ENCODE peak calls at places on chromosomes 2 and 18, in five cellular contexts. K is heart right ventricle, S is foreskin fibroblast, E is Caco-2, G is astrocyte of the spinal cord. M is an unnamed sample.

GRCh38 chr2:17571681-17572080 is 31.2 kb downstream of the VSNL1 start:
- DNase-seq in K (no peak), S (no peak), E (no peak), G (peak; percentile 51), M (no peak)

GRCh38 chr2:134284119-134284670 is 30.3 kb downstream of the MGAT5 start:
- DNase-seq in K (no peak), S (no peak), E (no peak), G (no peak), M (no peak)

GRCh38 chr2:43041661-43042360 is 184.6 kb downstream of the ZFP36L2 start:
- DNase-seq in K (no peak), S (peak; percentile 95), E (peak; percentile 79), G (peak; percentile 99), M (peak; percentile 85)

GRCh38 chr2:83113953-83114352 is 1345.1 kb downstream of the SUCLG1 start:
- DNase-seq in K (no peak), S (no peak), E (no peak), G (no peak), M (no peak)

GRCh38 chr2:220660277-220661155 is 911.6 kb downstream of the EPHA4 start:
- DNase-seq in K (no peak), S (peak; percentile 1), E (no peak), G (no peak), M (no peak)

GRCh38 chr18:62030091-62030985 is 137.5 kb upstream of the RNF152 start:
- DNase-seq in K (no peak), S (peak; percentile 55), E (no peak), G (peak; percentile 12), M (peak; percentile 87)

GRCh38 chr18:9290171-9290570 is 44.4 kb upstream of the TWSG1 start:
- DNase-seq in K (no peak), S (peak; percentile 26), E (no peak), G (no peak), M (no peak)

GRCh38 chr2:231592636-231593145 is at the start of gene TEX44:
- DNase-seq in K (no peak), S (no peak), E (no peak), G (no peak), M (no peak)

GRCh38 chr2:75199428-75200011 is at the start of gene TACR1:
- DNase-seq in K (peak; percentile 52), S (peak; percentile 63), E (peak; percentile 76), G (peak; percentile 72), M (peak; percentile 66)

GRCh38 chr2:28321426-28321825 is 71.2 kb upstream of the FOSL2 start:
- DNase-seq in K (no peak), S (no peak), E (no peak), G (peak; percentile 92), M (no peak)

GRCh38 chr2:113187771-113188170 is 14.0 kb downstream of the PSD4 start:
- DNase-seq in K (no peak), S (no peak), E (no peak), G (no peak), M (no peak)

GRCh38 chr2:113197347-113198047 is 23.7 kb downstream of the PSD4 start:
- DNase-seq in K (no peak), S (no peak), E (no peak), G (no peak), M (no peak)

GRCh38 chr2:113196839-113197238 is 23.1 kb downstream of the PSD4 start:
- DNase-seq in K (no peak), S (no peak), E (no peak), G (no peak), M (no peak)

GRCh38 chr2:113195923-113196501 is 22.2 kb downstream of the PSD4 start:
- DNase-seq in K (no peak), S (no peak), E (no peak), G (no peak), M (no peak)

GRCh38 chr2:113192459-113193100 is 18.8 kb downstream of the PSD4 start:
- DNase-seq in K (no peak), S (no peak), E (no peak), G (no peak), M (no peak)
- TF ChIP-seq CTCF in K (no peak), S (no peak), E (no peak), G (no peak), M (peak; percentile 28)

GRCh38 chr18:69752737-69753380 is 194.8 kb downstream of the CD226 start:
- DNase-seq in K (no peak), S (no peak), E (peak; percentile 69), G (no peak), M (no peak)

GRCh38 chr18:69755856-69756496 is 191.7 kb downstream of the CD226 start:
- DNase-seq in K (no peak), S (no peak), E (no peak), G (no peak), M (no peak)

GRCh38 chr18:69757733-69758132 is 189.9 kb downstream of the CD226 start:
- DNase-seq in K (no peak), S (no peak), E (no peak), G (peak; percentile 52), M (no peak)

GRCh38 chr18:69755041-69755440 is 192.6 kb downstream of the CD226 start:
- DNase-seq in K (no peak), S (no peak), E (no peak), G (peak; percentile 6), M (no peak)

GRCh38 chr18:69754108-69754507 is 193.6 kb downstream of the CD226 start:
- DNase-seq in K (no peak), S (no peak), E (no peak), G (no peak), M (no peak)
- TF ChIP-seq CTCF in K (no peak), S (no peak), E (no peak), G (no peak), M (no peak)

GRCh38 chr2:181581534-181581933 is 75.4 kb downstream of the CERKL start:
- DNase-seq in K (no peak), S (no peak), E (peak; percentile 32), G (no peak), M (no peak)
- TF ChIP-seq CTCF in K (no peak), S (no peak), E (peak; percentile 43), G (peak; percentile 4), M (peak; percentile 47)

DNA sequence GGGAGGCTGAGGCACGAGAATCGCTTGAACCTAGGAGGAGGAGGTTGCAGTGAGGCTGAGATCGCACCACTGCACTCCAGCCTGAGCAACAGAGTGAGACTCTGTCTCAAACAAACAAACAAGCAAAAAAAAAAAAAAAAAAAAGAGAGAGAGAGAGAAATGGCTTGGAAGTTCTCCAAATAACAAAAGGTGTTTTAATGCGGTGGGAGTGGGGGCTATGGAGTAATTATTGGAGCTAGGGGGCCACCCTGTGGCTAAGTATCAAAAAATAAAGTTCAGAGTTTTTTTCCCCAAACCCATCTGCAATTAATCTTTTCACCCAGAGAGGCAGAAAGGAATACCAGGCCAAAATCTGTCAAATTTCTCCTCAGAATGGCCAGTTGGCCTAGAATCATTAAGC is 23.0 kb upstream of the CEP68 start:
- DNase-seq in K (no peak), S (no peak), E (no peak), G (no peak), M (no peak)
- TF ChIP-seq CTCF in K (peak; percentile 32), S (peak; percentile 3), E (no peak), G (no peak), M (peak; percentile 44)

GRCh38 chr2:223545406-223545805 is 56.8 kb downstream of the SCG2 start:
- DNase-seq in K (no peak), S (no peak), E (no peak), G (no peak), M (no peak)

GRCh38 chr2:223545830-223546229 is 56.3 kb downstream of the SCG2 start:
- DNase-seq in K (no peak), S (peak; percentile 61), E (no peak), G (no peak), M (no peak)

GRCh38 chr2:223549215-223549614 is 52.9 kb downstream of the SCG2 start:
- DNase-seq in K (no peak), S (peak; percentile 98), E (no peak), G (peak; percentile 97), M (peak; percentile 96)

GRCh38 chr2:223548194-223548593 is 54.0 kb downstream of the SCG2 start:
- DNase-seq in K (no peak), S (no peak), E (no peak), G (no peak), M (no peak)
- TF ChIP-seq CTCF in K (no peak), S (no peak), E (no peak), G (no peak), M (no peak)

DNA sequence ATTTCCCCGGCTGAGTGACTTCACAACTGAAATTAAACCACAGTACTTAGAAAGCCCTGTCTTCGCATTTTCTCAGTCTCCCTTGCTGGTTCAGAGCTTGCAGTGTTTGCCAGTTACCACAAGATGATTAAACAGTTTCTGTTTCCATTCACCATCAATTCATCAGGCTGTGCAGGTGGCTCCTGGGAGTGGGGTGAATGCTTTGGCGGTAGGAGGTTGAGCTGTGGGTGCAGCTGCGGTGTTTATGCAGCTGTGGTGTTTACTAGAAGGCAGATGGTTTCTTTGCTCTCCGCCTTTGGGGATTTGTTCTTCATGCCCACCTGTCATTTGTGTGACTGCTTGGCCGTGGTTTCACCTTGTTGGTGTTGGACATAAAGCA is 16.1 kb downstream of the ACOXL start:
- DNase-seq in K (no peak), S (no peak), E (no peak), G (peak; percentile 59), M (no peak)
- TF ChIP-seq CTCF in K (no peak), S (no peak), E (no peak), G (no peak), M (no peak)

GRCh38 chr2:194962254-194962653 is 694.8 kb upstream of the SLC39A10 start:
- DNase-seq in K (no peak), S (no peak), E (no peak), G (no peak), M (no peak)
- TF ChIP-seq CTCF in K (no peak), S (no peak), E (no peak), G (no peak), M (no peak)

GRCh38 chr2:26297061-26297460 is 48.9 kb upstream of the SELENOI start:
- DNase-seq in K (no peak), S (no peak), E (no peak), G (no peak), M (no peak)
- TF ChIP-seq CTCF in K (no peak), S (no peak), E (no peak), G (no peak), M (no peak)

DNA sequence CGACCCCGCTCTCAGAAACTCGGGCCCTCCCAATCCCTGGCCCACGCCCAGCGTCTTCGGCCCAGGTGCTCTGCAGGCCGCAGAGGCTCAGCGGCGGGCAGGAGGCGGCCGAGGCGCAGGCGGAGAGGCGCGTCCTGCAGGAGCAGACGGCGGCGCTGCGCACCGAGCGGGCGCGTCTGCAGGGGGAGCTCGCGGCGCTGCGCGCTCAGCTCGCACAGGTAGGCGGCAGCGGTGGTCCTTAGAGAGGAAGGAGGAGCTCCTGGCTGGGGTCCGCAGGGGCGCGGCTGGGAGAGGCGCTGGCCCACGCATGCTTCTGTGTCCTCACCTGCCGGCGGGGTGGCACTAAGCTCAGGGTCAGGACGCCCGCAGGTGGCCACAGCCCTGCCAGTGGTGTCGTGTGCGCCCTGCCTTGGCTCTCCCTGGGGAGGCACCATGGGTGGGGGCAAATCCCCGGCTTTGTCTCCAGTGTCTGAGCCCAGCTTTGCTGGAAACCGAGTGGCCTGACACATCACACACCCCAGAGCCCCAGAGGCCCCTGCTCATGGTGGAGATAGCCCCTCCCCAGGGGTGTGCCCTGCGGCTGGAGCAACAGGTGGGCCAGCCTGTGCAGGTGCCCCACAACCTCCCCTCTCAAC is 14.9 kb upstream of the SNED1 start:
- DNase-seq in K (no peak), S (no peak), E (peak; percentile 50), G (no peak), M (no peak)
- TF ChIP-seq CTCF in K (peak; percentile 66), S (no peak), E (peak; percentile 40), G (peak; percentile 63), M (no peak)

GRCh38 chr2:54955674-54956391 is 94.4 kb downstream of the RTN4 start:
- DNase-seq in K (no peak), S (no peak), E (peak; percentile 62), G (no peak), M (no peak)
- TF ChIP-seq CTCF in K (no peak), S (no peak), E (no peak), G (no peak), M (no peak)